ENCODE peak calls at places on chromosomes 4 and X, in ten cellular contexts. L is fibroblast of the conjunctiva, B is H7, W is upper lobe of right lung, N is germinal center, T is IMR-90, U is amniotic stem cell, A is transverse colon, G is endothelial cell, I is tibial nerve. J is an unnamed sample.

GRCh38 chrX:13923845-13924244 is 105.8 kb downstream of the GEMIN8 start:
- DNase-seq in N (no peak), W (no peak), A (no peak), T (no peak), L (no peak), I (no peak), G (no peak), U (no peak), B (peak; percentile 38), J (no peak)

GRCh38 chr4:7327341-7327885 is 107.3 kb downstream of the PSAPL1 start:
- DNase-seq in U (no peak), B (no peak), T (no peak), A (no peak), L (no peak), G (no peak), N (no peak), I (no peak), W (peak; percentile 55), J (no peak)

GRCh38 chr4:37503231-37503630 is 182.9 kb downstream of the RELL1 start:
- DNase-seq in L (no peak), A (no peak), I (no peak), G (no peak), N (no peak), U (no peak), T (no peak), W (no peak), B (no peak), J (no peak)

GRCh38 chr4:181677621-181678020 is 565.6 kb upstream of the TENM3 start:
- DNase-seq in U (no peak), N (no peak), T (no peak), G (no peak), A (no peak), W (no peak), L (no peak), I (no peak), B (no peak), J (no peak)

GRCh38 chrX:72366746-72367145 is 61.0 kb upstream of the CITED1 start:
- DNase-seq in L (no peak), B (no peak), G (no peak), W (no peak), T (no peak), U (no peak), N (no peak), I (no peak), A (no peak), J (no peak)

GRCh38 chrX:55816023-55816422 is 98.5 kb downstream of the RRAGB start:
- DNase-seq in N (no peak), I (no peak), G (no peak), T (no peak), W (no peak), A (no peak), B (no peak), U (no peak), L (no peak), J (no peak)

GRCh38 chr4:85391568-85392410 is 83.2 kb upstream of the ARHGAP24 start:
- DNase-seq in A (no peak), L (no peak), T (no peak), W (no peak), I (no peak), G (no peak), U (no peak), B (no peak), N (no peak), J (no peak)

GRCh38 chrX:47618923-47619485 is 653 bp downstream of the SYN1 start:
- DNase-seq in L (no peak), I (no peak), N (no peak), A (no peak), B (no peak), T (no peak), G (no peak), W (no peak), U (no peak), J (no peak)

GRCh38 chrX:48957477-48957826 is at the start of gene OTUD5:
- DNase-seq in W (peak; percentile 86), N (peak; percentile 62), U (no peak), G (peak; percentile 39), A (no peak), I (no peak), L (no peak), T (no peak), B (peak; percentile 92), J (no peak)

GRCh38 chrX:2398341-2398656 is 102.5 kb downstream of the DHRSX start:
- DNase-seq in B (no peak), U (no peak), N (no peak), A (no peak), G (no peak), W (no peak), T (no peak), L (no peak), I (no peak), J (no peak)

GRCh38 chr4:8688041-8688907 is 95.7 kb downstream of the CPZ start:
- DNase-seq in I (no peak), G (peak; percentile 88), W (peak; percentile 65), B (peak; percentile 96), T (peak; percentile 2), L (no peak), N (peak; percentile 29), U (no peak), A (peak; percentile 13), J (peak; percentile 13)

GRCh38 chr4:155679343-155679742 is 12.7 kb downstream of the GUCY1A1 start:
- DNase-seq in N (no peak), L (peak; percentile 22), B (no peak), A (no peak), U (no peak), I (no peak), W (no peak), G (no peak), T (peak; percentile 38), J (peak; percentile 6)

GRCh38 chr4:177393236-177393635 is 49.0 kb downstream of the AGA start:
- DNase-seq in I (no peak), G (no peak), L (no peak), B (no peak), N (no peak), T (no peak), A (peak; percentile 26), W (no peak), U (no peak), J (no peak)

GRCh38 chr4:113482325-113482724 is 279.2 kb downstream of the CAMK2D start:
- DNase-seq in L (no peak), U (no peak), I (no peak), A (no peak), G (no peak), T (no peak), N (no peak), W (no peak), B (no peak), J (no peak)

GRCh38 chr4:132504438-132504837 is 644.7 kb upstream of the PCDH10 start:
- DNase-seq in A (no peak), I (no peak), N (no peak), U (no peak), W (no peak), T (no peak), L (no peak), B (no peak), G (no peak), J (no peak)

GRCh38 chr4:85929926-85930325 is 429.9 kb downstream of the MAPK10 start:
- DNase-seq in W (peak; percentile 75), G (peak; percentile 12), L (no peak), A (peak; percentile 49), I (no peak), N (no peak), U (no peak), B (peak; percentile 20), T (no peak), J (no peak)

GRCh38 chrX:40805404-40805803 is 70.1 kb upstream of the MED14 start:
- DNase-seq in G (no peak), U (no peak), N (no peak), L (no peak), T (no peak), W (no peak), B (no peak), A (no peak), I (no peak), J (no peak)

GRCh38 chr4:148116264-148116663 is 325.9 kb downstream of the NR3C2 start:
- DNase-seq in N (no peak), L (peak; percentile 89), B (no peak), T (peak; percentile 79), W (no peak), I (peak; percentile 25), U (peak; percentile 30), G (no peak), A (no peak), J (peak; percentile 14)

GRCh38 chr4:7041851-7042696 is 1.1 kb upstream of the TADA2B start:
- DNase-seq in I (peak; percentile 25), W (peak; percentile 89), T (peak; percentile 55), B (peak; percentile 87), L (no peak), A (peak; percentile 58), G (peak; percentile 63), U (peak; percentile 21), N (peak; percentile 62), J (peak; percentile 64)

GRCh38 chr4:141849778-141850177 is 213.4 kb downstream of the IL15 start:
- DNase-seq in N (no peak), W (no peak), T (no peak), U (no peak), A (no peak), L (peak; percentile 13), G (no peak), I (no peak), B (no peak), J (no peak)

GRCh38 chr4:77159798-77160197 is 2.8 kb downstream of the CCNG2 start:
- DNase-seq in B (no peak), I (no peak), G (no peak), W (no peak), U (no peak), N (no peak), L (no peak), T (no peak), A (no peak), J (no peak)

GRCh38 chr4:71009796-71010588 is 16.5 kb downstream of the DCK start:
- DNase-seq in B (peak; percentile 43), G (no peak), A (no peak), U (peak; percentile 16), W (no peak), N (peak; percentile 57), T (peak; percentile 56), L (peak; percentile 23), I (no peak), J (peak; percentile 53)

GRCh38 chrX:116306218-116306617 is 130.2 kb upstream of the SLC6A14 start:
- DNase-seq in G (no peak), N (no peak), B (no peak), W (no peak), I (no peak), A (no peak), L (no peak), T (no peak), U (no peak), J (no peak)

GRCh38 chr4:138522366-138522765 is 280.2 kb upstream of the SLC7A11 start:
- DNase-seq in A (no peak), L (no peak), U (no peak), N (no peak), T (peak; percentile 40), I (no peak), B (peak; percentile 22), G (peak; percentile 11), W (no peak), J (peak; percentile 55)

GRCh38 chr4:124337874-124338273 is 374.7 kb downstream of the ANKRD50 start:
- DNase-seq in T (peak; percentile 54), I (peak; percentile 7), L (no peak), U (no peak), N (no peak), W (no peak), A (no peak), B (no peak), G (no peak), J (no peak)

GRCh38 chr4:13912966-13913365 is 285.4 kb upstream of the BOD1L1 start:
- DNase-seq in W (no peak), L (no peak), N (no peak), G (no peak), T (peak; percentile 61), A (no peak), U (no peak), B (no peak), I (no peak), J (no peak)

GRCh38 chrX:111337067-111337466 is 66.8 kb upstream of the CAPN6 start:
- DNase-seq in L (no peak), A (no peak), I (no peak), B (no peak), U (no peak), T (no peak), W (no peak), N (no peak), G (no peak), J (no peak)

GRCh38 chr4:177964061-177964460 is 521.8 kb upstream of the AGA start:
- DNase-seq in I (no peak), A (no peak), L (no peak), W (no peak), T (peak; percentile 67), G (no peak), U (peak; percentile 4), B (no peak), N (no peak), J (no peak)

J was measured in AG08395.